ENCODE peak calls at places on chromosomes 3 and 15, in five cellular contexts. M, C, U, T and L are unnamed samples.
A peak's percentile ranks its signal among the peaks of the same experiment; 100 is the strongest.

GRCh38 chr3:151974067-151974466 is 100.6 kb downstream of the SUCNR1 start:
- DNase-seq in M (no peak), C (no peak), U (no peak), T (no peak), L (no peak)

GRCh38 chr3:194618858-194619608 is 14.2 kb downstream of the TMEM44 start:
- DNase-seq in M (no peak), C (no peak), U (no peak), T (no peak), L (no peak)

GRCh38 chr15:65055201-65055870 is 10.1 kb downstream of the SLC51B start:
- DNase-seq in M (no peak), C (no peak), U (no peak), T (no peak), L (no peak)

GRCh38 chr3:195467641-195468390 is 25.0 kb upstream of the ACAP2 start:
- DNase-seq in M (no peak), C (no peak), U (no peak), T (no peak), L (no peak)

GRCh38 chr15:66621491-66622467 is 56.0 kb upstream of the LCTL start:
- DNase-seq in M (no peak), C (no peak), U (no peak), T (no peak), L (no peak)

GRCh38 chr3:100386437-100387064 is 14.3 kb downstream of the TOMM70 start:
- DNase-seq in M (no peak), C (no peak), U (no peak), T (no peak), L (no peak)

GRCh38 chr3:44712455-44713075 is at the start of gene ZNF502:
- DNase-seq in M (peak; percentile 14), C (peak; percentile 38), U (peak; percentile 48), T (peak; percentile 40), L (peak; percentile 6)

GRCh38 chr15:85772668-85773067 is 22.1 kb downstream of the KLHL25 start:
- DNase-seq in M (no peak), C (no peak), U (no peak), T (no peak), L (no peak)

GRCh38 chr3:81770710-81771109 is 9.3 kb upstream of the GBE1 start:
- DNase-seq in M (no peak), C (no peak), U (no peak), T (no peak), L (no peak)

GRCh38 chr15:39878401-39878775 is 41.7 kb downstream of the GPR176 start:
- DNase-seq in M (no peak), C (no peak), U (no peak), T (no peak), L (no peak)

GRCh38 chr3:194705227-194705626 is 19.5 kb downstream of the FAM43A start:
- DNase-seq in M (no peak), C (no peak), U (no peak), T (no peak), L (no peak)

GRCh38 chr3:9944271-9944670 is 7.9 kb downstream of the PRRT3 start:
- DNase-seq in M (no peak), C (no peak), U (no peak), T (no peak), L (no peak)

GRCh38 chr15:57079446-57079845 is 161.0 kb downstream of the TCF12 start:
- DNase-seq in M (no peak), C (no peak), U (no peak), T (no peak), L (no peak)

GRCh38 chr3:100910986-100911385 is 82.2 kb downstream of the ABI3BP start:
- DNase-seq in M (no peak), C (no peak), U (no peak), T (no peak), L (no peak)

GRCh38 chr15:59636184-59636583 is 21.1 kb downstream of the GTF2A2 start:
- DNase-seq in M (no peak), C (no peak), U (no peak), T (no peak), L (no peak)

GRCh38 chr15:27449940-27450339 is 479.0 kb downstream of the GABRG3 start:
- DNase-seq in M (no peak), C (no peak), U (no peak), T (no peak), L (no peak)

GRCh38 chr3:33380653-33381052 is 59.6 kb downstream of the UBP1 start:
- DNase-seq in M (no peak), C (no peak), U (no peak), T (no peak), L (no peak)

GRCh38 chr3:133958071-133958806 is 62.6 kb upstream of the RAB6B start:
- DNase-seq in M (no peak), C (no peak), U (no peak), T (no peak), L (no peak)

GRCh38 chr3:51692980-51693395 is 13.9 kb upstream of the GRM2 start:
- DNase-seq in M (no peak), C (no peak), U (no peak), T (no peak), L (no peak)